ENCODE peak calls at places on chromosomes 3 and 15, in seven cellular contexts. H is CD8-positive, alpha-beta T cell; J is suprapubic skin; B is heart left ventricle; T is tibial artery; Y is spleen; N is kidney. Z is an unnamed sample.

GRCh38 chr15:66936115-66936863 is 129.1 kb upstream of the SMAD3 start:
- DNase-seq in H (no peak), J (peak; percentile 76), B (peak; percentile 56), T (peak; percentile 28), Y (no peak), N (peak; percentile 78), Z (peak; percentile 65)

GRCh38 chr3:107627962-107628542 is 105.3 kb downstream of the BBX start:
- DNase-seq in H (no peak), J (no peak), B (no peak), T (no peak), Y (no peak), N (no peak), Z (no peak)

GRCh38 chr15:65873271-65873670 is 4.0 kb downstream of the RAB11A start:
- DNase-seq in H (no peak), J (no peak), B (no peak), T (no peak), Y (no peak), N (no peak), Z (no peak)

GRCh38 chr15:93168913-93169312 is 79.9 kb upstream of the RGMA start:
- DNase-seq in H (no peak), J (no peak), B (no peak), T (no peak), Y (no peak), N (no peak), Z (no peak)

GRCh38 chr15:57217716-57218598 is 158.3 kb upstream of the CGNL1 start:
- DNase-seq in H (no peak), J (no peak), B (no peak), T (no peak), Y (no peak), N (no peak), Z (no peak)

GRCh38 chr15:68725736-68726135 is 95.0 kb downstream of the ANP32A start:
- DNase-seq in H (no peak), J (no peak), B (peak; percentile 68), T (peak; percentile 60), Y (no peak), N (peak; percentile 79), Z (no peak)

GRCh38 chr3:179806177-179806576 is 153.3 kb downstream of the USP13 start:
- DNase-seq in H (no peak), J (no peak), B (no peak), T (no peak), Y (no peak), N (no peak), Z (no peak)

GRCh38 chr3:159620873-159621272 is 367.8 kb upstream of the IL12A start:
- DNase-seq in H (no peak), J (no peak), B (no peak), T (no peak), Y (no peak), N (no peak), Z (no peak)

GRCh38 chr3:10380906-10381795 is 60.2 kb upstream of the SEC13 start:
- DNase-seq in H (no peak), J (no peak), B (no peak), T (no peak), Y (peak; percentile 48), N (no peak), Z (no peak)

GRCh38 chr15:78368671-78369070 is 28.5 kb downstream of the CRABP1 start:
- DNase-seq in H (no peak), J (no peak), B (no peak), T (no peak), Y (peak; percentile 64), N (no peak), Z (no peak)

GRCh38 chr3:178804606-178805005 is 267.0 kb downstream of the ZMAT3 start:
- DNase-seq in H (no peak), J (no peak), B (no peak), T (no peak), Y (no peak), N (no peak), Z (no peak)

GRCh38 chr3:135840436-135840835 is 125.1 kb upstream of the PPP2R3A start:
- DNase-seq in H (no peak), J (no peak), B (no peak), T (no peak), Y (no peak), N (no peak), Z (no peak)

GRCh38 chr3:185583925-185584324 is 2.2 kb upstream of the SENP2 start:
- DNase-seq in H (no peak), J (no peak), B (no peak), T (no peak), Y (no peak), N (no peak), Z (no peak)

GRCh38 chr15:52678036-52678467 is 1.1 kb downstream of the ATOSA start:
- DNase-seq in H (peak; percentile 42), J (no peak), B (peak; percentile 63), T (peak; percentile 80), Y (peak; percentile 88), N (peak; percentile 72), Z (peak; percentile 77)

GRCh38 chr3:50572801-50573371 is 3.6 kb downstream of the HEMK1 start:
- DNase-seq in H (no peak), J (no peak), B (no peak), T (no peak), Y (no peak), N (no peak), Z (no peak)

GRCh38 chr3:113668015-113668414 is 28.4 kb downstream of the USF3 start:
- DNase-seq in H (no peak), J (no peak), B (no peak), T (no peak), Y (no peak), N (no peak), Z (no peak)

GRCh38 chr3:61718565-61718964 is 157.2 kb downstream of the PTPRG start:
- DNase-seq in H (no peak), J (no peak), B (no peak), T (no peak), Y (no peak), N (no peak), Z (no peak)

GRCh38 chr3:61719278-61719977 is 158.1 kb downstream of the PTPRG start:
- DNase-seq in H (no peak), J (no peak), B (peak; percentile 42), T (no peak), Y (no peak), N (no peak), Z (no peak)

GRCh38 chr3:61714225-61714624 is 152.9 kb downstream of the PTPRG start:
- DNase-seq in H (no peak), J (no peak), B (no peak), T (no peak), Y (no peak), N (no peak), Z (no peak)

DNA sequence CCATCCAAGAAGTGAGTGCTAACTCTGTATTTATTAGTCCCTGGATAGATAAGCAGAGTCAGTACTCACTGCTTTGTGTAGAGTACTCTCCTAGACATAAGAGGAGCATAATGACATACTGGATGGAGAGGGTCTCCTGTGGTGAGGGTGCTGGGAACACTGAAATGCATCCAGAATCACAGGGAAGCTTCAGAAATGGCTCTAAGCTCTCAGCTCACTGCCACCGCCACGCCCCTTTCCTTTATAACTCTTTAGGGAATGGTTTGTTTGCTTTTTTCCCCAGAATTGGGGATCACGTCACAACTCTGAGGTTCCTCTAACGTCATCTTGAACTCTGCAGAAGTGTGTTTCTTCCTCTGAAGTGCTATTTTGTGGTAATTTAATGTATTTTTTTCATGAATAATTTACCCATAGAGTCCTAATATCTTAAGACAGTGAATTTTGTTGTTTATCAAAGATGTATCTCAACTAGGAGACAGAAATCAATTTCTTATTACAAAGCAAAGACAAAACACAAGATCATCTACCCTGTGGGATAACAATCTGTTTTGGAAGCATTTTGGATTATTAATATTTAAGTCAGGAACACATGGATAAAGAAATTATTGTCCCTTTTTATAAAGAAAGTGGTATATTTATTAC is 154.6 kb downstream of the PTPRG start:
- DNase-seq in H (no peak), J (no peak), B (no peak), T (no peak), Y (no peak), N (no peak), Z (no peak)
- TF ChIP-seq CTCF in H (no peak), J (no peak), B (no peak), T (no peak), Y (no peak), N (no peak), Z (no peak)

GRCh38 chr15:90730290-90730689 is 13.1 kb downstream of the BLM start:
- DNase-seq in H (no peak), J (no peak), B (no peak), T (no peak), Y (no peak), N (no peak), Z (no peak)

DNA sequence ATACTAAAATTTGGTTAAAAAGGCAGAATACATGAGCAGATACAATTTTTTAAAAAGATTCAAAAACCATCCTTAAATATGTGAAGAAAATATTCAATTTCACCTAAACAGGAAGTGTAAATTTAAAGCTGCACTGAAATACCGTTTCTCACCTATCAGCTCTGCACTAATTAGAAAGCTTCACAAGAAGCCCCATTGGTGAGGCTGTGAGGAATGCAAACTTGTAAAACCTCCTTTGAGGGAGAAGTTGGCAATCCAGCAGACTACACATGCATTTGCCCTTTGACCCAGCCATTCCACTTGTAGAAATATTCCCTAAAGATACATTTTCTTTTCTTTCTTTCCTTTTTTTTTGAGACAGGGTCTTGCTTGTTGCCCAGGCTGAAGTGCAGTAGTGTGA is 18.8 kb downstream of the BLM start:
- DNase-seq in H (no peak), J (no peak), B (no peak), T (no peak), Y (no peak), N (no peak), Z (no peak)
- H3K36me3 ChIP-seq in H (no peaks in the 10 kb centered on the region), J (no peaks in the 10 kb centered on the region), B (no peaks in the 10 kb centered on the region), T (no peaks in the 10 kb centered on the region), Y (no peaks in the 10 kb centered on the region), N (no peaks in the 10 kb centered on the region), Z (no peaks in the 10 kb centered on the region)

DNA sequence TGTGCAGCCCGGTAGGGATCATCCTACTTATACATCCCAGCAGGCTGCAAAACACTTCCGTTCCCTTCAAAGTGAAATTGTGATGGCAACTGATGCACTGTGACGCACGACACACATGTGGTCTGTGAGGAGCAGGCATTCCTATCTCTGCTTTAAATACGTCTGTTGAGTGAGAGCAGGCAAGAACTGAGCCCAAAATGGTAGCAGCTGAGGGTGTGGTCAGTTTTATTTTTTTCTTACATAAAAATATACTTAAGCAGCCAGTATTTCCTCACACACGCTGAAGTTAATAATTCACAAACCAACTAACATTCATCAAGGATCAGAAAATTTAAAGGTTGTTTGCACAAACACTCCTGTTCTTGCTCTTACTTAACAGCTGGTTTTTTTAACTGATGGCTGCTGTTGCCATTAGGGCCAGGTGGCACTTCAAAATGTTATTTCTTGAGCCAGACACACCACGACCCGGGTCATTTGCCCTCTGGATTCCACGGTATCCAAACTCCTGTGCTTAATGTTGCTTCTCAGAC is 23.9 kb downstream of the LRIG1 start:
- DNase-seq in H (no peak), J (no peak), B (no peak), T (no peak), Y (no peak), N (no peak), Z (no peak)
- H3K4me1 ChIP-seq in H (peaks cover 34% of the 10 kb centered on the region), J (peaks cover 60% of the 10 kb centered on the region), B (peaks cover 100% of the 10 kb centered on the region), T (no peaks in the 10 kb centered on the region), Y (peaks cover 67% of the 10 kb centered on the region), N (peaks cover 17% of the 10 kb centered on the region), Z (peaks cover 20% of the 10 kb centered on the region)

DNA sequence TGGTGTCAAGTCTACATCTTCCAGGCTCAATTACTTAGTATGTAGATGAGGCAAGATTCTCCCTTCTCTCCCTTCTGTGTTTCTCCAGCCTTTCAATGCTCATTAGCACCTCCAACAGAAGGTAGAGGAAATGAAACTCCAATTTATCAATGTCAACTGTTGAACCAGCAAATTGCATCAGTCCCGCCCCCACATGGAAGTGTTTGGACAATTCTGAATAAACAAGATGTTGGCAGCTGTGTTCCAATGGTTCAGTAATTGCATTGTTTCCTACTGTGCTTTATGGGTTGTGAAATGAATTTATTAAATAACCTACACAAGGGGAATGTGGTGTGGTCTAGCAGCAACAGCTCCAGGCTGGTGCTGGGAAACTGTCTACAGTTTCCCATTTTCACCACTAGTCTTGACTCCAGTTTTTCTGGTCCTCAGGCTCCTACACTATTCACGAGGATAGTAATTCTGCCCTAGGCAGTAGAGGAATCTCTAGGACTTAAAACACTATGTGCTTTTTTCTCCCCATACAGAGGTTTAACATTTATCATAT is 91.9 kb downstream of the MB21D2 start:
- DNase-seq in H (no peak), J (no peak), B (no peak), T (no peak), Y (no peak), N (no peak), Z (no peak)
- TF ChIP-seq CTCF in H (no peak), J (no peak), B (no peak), T (no peak), Y (no peak), N (no peak), Z (no peak)